ENCODE peak calls at places on chromosomes 13 and 19, in ten cellular contexts. One of them, this sample, is unnamed.

GRCh38 chr13:112059457-112060317 is 7.3 kb upstream of the SOX1 start:
- DNase-seq in lower leg skin: no peak
- DNase-seq in tibial artery: no peak
- DNase-seq in body of pancreas: no peak
- DNase-seq in CD8-positive, alpha-beta T cell: no peak
- DNase-seq in suprapubic skin: no peak
- DNase-seq in IMR-90: no peak
- DNase-seq in Panc1: no peak
- DNase-seq in progenitor cell of endocrine pancreas: no peak
- DNase-seq in neural progenitor cell: peak; percentile 63
- DNase-seq in this sample: no peak

GRCh38 chr19:3680939-3681338 is 19.3 kb downstream of the PIP5K1C start:
- DNase-seq in IMR-90: no peak
- DNase-seq in tibial artery: no peak
- DNase-seq in CD8-positive, alpha-beta T cell: no peak
- DNase-seq in body of pancreas: no peak
- DNase-seq in lower leg skin: no peak
- DNase-seq in Panc1: no peak
- DNase-seq in progenitor cell of endocrine pancreas: no peak
- DNase-seq in suprapubic skin: no peak
- DNase-seq in neural progenitor cell: no peak
- DNase-seq in this sample: no peak

GRCh38 chr19:44260343-44260681 is 626 bp downstream of the ZNF233 start:
- DNase-seq in neural progenitor cell: peak; percentile 18
- DNase-seq in suprapubic skin: no peak
- DNase-seq in CD8-positive, alpha-beta T cell: no peak
- DNase-seq in progenitor cell of endocrine pancreas: no peak
- DNase-seq in IMR-90: no peak
- DNase-seq in tibial artery: no peak
- DNase-seq in body of pancreas: no peak
- DNase-seq in Panc1: no peak
- DNase-seq in lower leg skin: no peak
- DNase-seq in this sample: no peak

GRCh38 chr13:98026457-98026857 is 73.0 kb downstream of the IPO5 start:
- DNase-seq in progenitor cell of endocrine pancreas: no peak
- DNase-seq in IMR-90: peak; percentile 40
- DNase-seq in Panc1: no peak
- DNase-seq in suprapubic skin: no peak
- DNase-seq in tibial artery: no peak
- DNase-seq in lower leg skin: no peak
- DNase-seq in body of pancreas: no peak
- DNase-seq in CD8-positive, alpha-beta T cell: no peak
- DNase-seq in neural progenitor cell: no peak
- DNase-seq in this sample: no peak

GRCh38 chr13:30145709-30146367 is 161.5 kb downstream of the KATNAL1 start:
- DNase-seq in tibial artery: no peak
- DNase-seq in lower leg skin: no peak
- DNase-seq in body of pancreas: no peak
- DNase-seq in CD8-positive, alpha-beta T cell: no peak
- DNase-seq in neural progenitor cell: no peak
- DNase-seq in suprapubic skin: no peak
- DNase-seq in IMR-90: no peak
- DNase-seq in Panc1: no peak
- DNase-seq in progenitor cell of endocrine pancreas: no peak
- DNase-seq in this sample: no peak

GRCh38 chr13:110070511-110071120 is 236.3 kb downstream of the COL4A1 start:
- DNase-seq in IMR-90: peak; percentile 77
- DNase-seq in body of pancreas: no peak
- DNase-seq in neural progenitor cell: no peak
- DNase-seq in suprapubic skin: no peak
- DNase-seq in tibial artery: no peak
- DNase-seq in lower leg skin: no peak
- DNase-seq in CD8-positive, alpha-beta T cell: no peak
- DNase-seq in Panc1: no peak
- DNase-seq in progenitor cell of endocrine pancreas: no peak
- DNase-seq in this sample: no peak

GRCh38 chr19:34838248-34838647 is 65.2 kb upstream of the ZNF599 start:
- DNase-seq in CD8-positive, alpha-beta T cell: no peak
- DNase-seq in tibial artery: no peak
- DNase-seq in neural progenitor cell: peak; percentile 49
- DNase-seq in IMR-90: no peak
- DNase-seq in suprapubic skin: no peak
- DNase-seq in lower leg skin: no peak
- DNase-seq in progenitor cell of endocrine pancreas: no peak
- DNase-seq in body of pancreas: no peak
- DNase-seq in Panc1: no peak
- DNase-seq in this sample: no peak

GRCh38 chr13:75803982-75804381 is 167.9 kb downstream of the LMO7 start:
- DNase-seq in body of pancreas: no peak
- DNase-seq in Panc1: no peak
- DNase-seq in IMR-90: no peak
- DNase-seq in suprapubic skin: no peak
- DNase-seq in tibial artery: no peak
- DNase-seq in lower leg skin: no peak
- DNase-seq in CD8-positive, alpha-beta T cell: no peak
- DNase-seq in progenitor cell of endocrine pancreas: no peak
- DNase-seq in neural progenitor cell: no peak
- DNase-seq in this sample: no peak

GRCh38 chr13:54029720-54030119 is 1001.1 kb downstream of the OLFM4 start:
- DNase-seq in tibial artery: no peak
- DNase-seq in IMR-90: no peak
- DNase-seq in CD8-positive, alpha-beta T cell: no peak
- DNase-seq in progenitor cell of endocrine pancreas: no peak
- DNase-seq in body of pancreas: no peak
- DNase-seq in Panc1: no peak
- DNase-seq in lower leg skin: no peak
- DNase-seq in neural progenitor cell: no peak
- DNase-seq in suprapubic skin: no peak
- DNase-seq in this sample: no peak

GRCh38 chr19:30283556-30283955 is 88.6 kb upstream of the ZNF536 start:
- DNase-seq in tibial artery: no peak
- DNase-seq in progenitor cell of endocrine pancreas: no peak
- DNase-seq in CD8-positive, alpha-beta T cell: no peak
- DNase-seq in suprapubic skin: no peak
- DNase-seq in neural progenitor cell: no peak
- DNase-seq in IMR-90: no peak
- DNase-seq in body of pancreas: no peak
- DNase-seq in lower leg skin: no peak
- DNase-seq in Panc1: no peak
- DNase-seq in this sample: no peak

GRCh38 chr13:26707122-26708006 is 53.2 kb downstream of the GPR12 start:
- DNase-seq in tibial artery: no peak
- DNase-seq in body of pancreas: peak; percentile 38
- DNase-seq in CD8-positive, alpha-beta T cell: peak; percentile 45
- DNase-seq in suprapubic skin: no peak
- DNase-seq in IMR-90: peak; percentile 58
- DNase-seq in progenitor cell of endocrine pancreas: no peak
- DNase-seq in neural progenitor cell: peak; percentile 76
- DNase-seq in Panc1: no peak
- DNase-seq in lower leg skin: no peak
- DNase-seq in this sample: peak; percentile 47

GRCh38 chr19:54026656-54027055 is 35.2 kb downstream of the CACNG6 start:
- DNase-seq in Panc1: no peak
- DNase-seq in tibial artery: no peak
- DNase-seq in lower leg skin: no peak
- DNase-seq in body of pancreas: no peak
- DNase-seq in CD8-positive, alpha-beta T cell: no peak
- DNase-seq in progenitor cell of endocrine pancreas: no peak
- DNase-seq in suprapubic skin: no peak
- DNase-seq in IMR-90: no peak
- DNase-seq in neural progenitor cell: no peak
- DNase-seq in this sample: no peak

GRCh38 chr19:54035215-54036178 is 28.2 kb downstream of the VSTM1 start:
- DNase-seq in lower leg skin: no peak
- DNase-seq in neural progenitor cell: peak; percentile 75
- DNase-seq in body of pancreas: no peak
- DNase-seq in progenitor cell of endocrine pancreas: no peak
- DNase-seq in IMR-90: peak; percentile 78
- DNase-seq in suprapubic skin: no peak
- DNase-seq in CD8-positive, alpha-beta T cell: no peak
- DNase-seq in Panc1: peak; percentile 57
- DNase-seq in tibial artery: no peak
- DNase-seq in this sample: no peak

GRCh38 chr19:54029930-54030490 is 33.7 kb downstream of the VSTM1 start:
- DNase-seq in progenitor cell of endocrine pancreas: peak; percentile 35
- DNase-seq in CD8-positive, alpha-beta T cell: peak; percentile 55
- DNase-seq in body of pancreas: peak; percentile 59
- DNase-seq in suprapubic skin: no peak
- DNase-seq in tibial artery: no peak
- DNase-seq in lower leg skin: no peak
- DNase-seq in Panc1: no peak
- DNase-seq in IMR-90: peak; percentile 54
- DNase-seq in neural progenitor cell: peak; percentile 81
- DNase-seq in this sample: peak; percentile 76

GRCh38 chr19:54030895-54031586 is 32.7 kb downstream of the VSTM1 start:
- DNase-seq in neural progenitor cell: no peak
- DNase-seq in tibial artery: no peak
- DNase-seq in lower leg skin: no peak
- DNase-seq in suprapubic skin: no peak
- DNase-seq in Panc1: no peak
- DNase-seq in progenitor cell of endocrine pancreas: no peak
- DNase-seq in CD8-positive, alpha-beta T cell: no peak
- DNase-seq in body of pancreas: no peak
- DNase-seq in IMR-90: peak; percentile 24
- DNase-seq in this sample: no peak
- TF ChIP-seq CTCF in neural progenitor cell: peak; percentile 48
- TF ChIP-seq CTCF in tibial artery: no peak
- TF ChIP-seq CTCF in lower leg skin: no peak
- TF ChIP-seq CTCF in suprapubic skin: no peak
- TF ChIP-seq CTCF in Panc1: no peak
- TF ChIP-seq CTCF in progenitor cell of endocrine pancreas: peak; percentile 45
- TF ChIP-seq CTCF in CD8-positive, alpha-beta T cell: no peak
- TF ChIP-seq CTCF in body of pancreas: no peak
- TF ChIP-seq CTCF in IMR-90: peak; percentile 35
- TF ChIP-seq CTCF in this sample: peak; percentile 27

GRCh38 chr13:36819064-36819810 is at the start of gene RFXAP:
- DNase-seq in CD8-positive, alpha-beta T cell: peak; percentile 92
- DNase-seq in lower leg skin: peak; percentile 96
- DNase-seq in neural progenitor cell: peak; percentile 97
- DNase-seq in progenitor cell of endocrine pancreas: peak; percentile 97
- DNase-seq in Panc1: no peak
- DNase-seq in body of pancreas: peak; percentile 90
- DNase-seq in tibial artery: peak; percentile 90
- DNase-seq in suprapubic skin: peak; percentile 89
- DNase-seq in IMR-90: peak; percentile 81
- DNase-seq in this sample: peak; percentile 97
- TF ChIP-seq CTCF in CD8-positive, alpha-beta T cell: no peak
- TF ChIP-seq CTCF in lower leg skin: no peak
- TF ChIP-seq CTCF in neural progenitor cell: peak; percentile 22
- TF ChIP-seq CTCF in progenitor cell of endocrine pancreas: no peak
- TF ChIP-seq CTCF in Panc1: no peak
- TF ChIP-seq CTCF in body of pancreas: no peak
- TF ChIP-seq CTCF in tibial artery: no peak
- TF ChIP-seq CTCF in suprapubic skin: no peak
- TF ChIP-seq CTCF in IMR-90: no peak
- TF ChIP-seq CTCF in this sample: no peak

DNA sequence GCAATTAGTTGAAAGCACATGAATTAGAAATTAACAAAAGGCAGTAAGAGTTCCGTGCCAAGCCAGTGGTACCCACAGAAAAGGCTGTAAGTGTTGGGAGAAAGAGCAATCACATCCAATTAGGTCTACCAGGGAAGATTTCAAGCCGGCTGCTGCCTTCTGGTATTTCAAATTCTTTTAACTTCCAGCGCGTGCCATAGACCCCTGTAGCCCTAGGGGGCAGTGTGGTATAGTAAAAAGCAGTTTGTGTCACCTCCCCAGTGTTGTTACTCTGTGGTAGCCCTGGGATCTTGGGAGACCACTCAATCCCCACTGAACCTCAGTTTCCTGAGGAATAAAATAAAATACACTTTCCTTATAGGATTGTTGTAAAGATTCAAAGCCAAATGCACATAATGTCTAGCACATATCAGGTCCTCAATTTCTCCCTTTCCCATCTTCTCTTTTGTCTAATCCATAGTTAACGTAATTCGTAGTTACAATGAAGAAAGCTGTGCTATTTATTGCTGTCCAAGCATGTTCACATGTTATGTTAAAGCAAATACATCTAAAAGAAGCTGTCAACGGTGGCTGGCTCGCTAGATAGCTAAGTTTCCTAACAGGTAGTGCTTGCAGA is 230.2 kb downstream of the TDRD3 start:
- DNase-seq in tibial artery: no peak
- DNase-seq in CD8-positive, alpha-beta T cell: no peak
- DNase-seq in suprapubic skin: no peak
- DNase-seq in progenitor cell of endocrine pancreas: peak; percentile 30
- DNase-seq in IMR-90: peak; percentile 3
- DNase-seq in body of pancreas: peak; percentile 13
- DNase-seq in neural progenitor cell: peak; percentile 90
- DNase-seq in lower leg skin: no peak
- DNase-seq in Panc1: no peak
- DNase-seq in this sample: peak; percentile 64
- TF ChIP-seq CTCF in tibial artery: peak; percentile 57
- TF ChIP-seq CTCF in CD8-positive, alpha-beta T cell: no peak
- TF ChIP-seq CTCF in suprapubic skin: peak; percentile 32
- TF ChIP-seq CTCF in progenitor cell of endocrine pancreas: peak; percentile 84
- TF ChIP-seq CTCF in IMR-90: peak; percentile 50
- TF ChIP-seq CTCF in body of pancreas: no peak
- TF ChIP-seq CTCF in neural progenitor cell: peak; percentile 96
- TF ChIP-seq CTCF in lower leg skin: no peak
- TF ChIP-seq CTCF in Panc1: peak; percentile 71
- TF ChIP-seq CTCF in this sample: peak; percentile 90

GRCh38 chr13:50123002-50123401 is 107.8 kb downstream of the KCNRG start:
- DNase-seq in CD8-positive, alpha-beta T cell: no peak
- DNase-seq in tibial artery: no peak
- DNase-seq in suprapubic skin: no peak
- DNase-seq in neural progenitor cell: no peak
- DNase-seq in body of pancreas: no peak
- DNase-seq in Panc1: no peak
- DNase-seq in IMR-90: no peak
- DNase-seq in lower leg skin: no peak
- DNase-seq in progenitor cell of endocrine pancreas: no peak
- DNase-seq in this sample: no peak

GRCh38 chr13:50123515-50123861 is 108.2 kb downstream of the KCNRG start:
- DNase-seq in CD8-positive, alpha-beta T cell: no peak
- DNase-seq in progenitor cell of endocrine pancreas: no peak
- DNase-seq in Panc1: no peak
- DNase-seq in IMR-90: no peak
- DNase-seq in suprapubic skin: no peak
- DNase-seq in neural progenitor cell: no peak
- DNase-seq in lower leg skin: no peak
- DNase-seq in tibial artery: no peak
- DNase-seq in body of pancreas: no peak
- DNase-seq in this sample: no peak

GRCh38 chr13:50125306-50125555 is 110.0 kb downstream of the KCNRG start:
- DNase-seq in body of pancreas: peak; percentile 52
- DNase-seq in lower leg skin: no peak
- DNase-seq in Panc1: no peak
- DNase-seq in tibial artery: no peak
- DNase-seq in suprapubic skin: no peak
- DNase-seq in IMR-90: no peak
- DNase-seq in progenitor cell of endocrine pancreas: no peak
- DNase-seq in CD8-positive, alpha-beta T cell: no peak
- DNase-seq in neural progenitor cell: no peak
- DNase-seq in this sample: no peak

GRCh38 chr13:50124536-50125305 is 109.5 kb downstream of the KCNRG start:
- DNase-seq in Panc1: no peak
- DNase-seq in lower leg skin: peak; percentile 91
- DNase-seq in CD8-positive, alpha-beta T cell: peak; percentile 96
- DNase-seq in body of pancreas: no peak
- DNase-seq in neural progenitor cell: peak; percentile 85
- DNase-seq in suprapubic skin: peak; percentile 98
- DNase-seq in IMR-90: peak; percentile 56
- DNase-seq in progenitor cell of endocrine pancreas: peak; percentile 58
- DNase-seq in tibial artery: peak; percentile 99
- DNase-seq in this sample: peak; percentile 74

GRCh38 chr13:50123862-50124535 is 108.8 kb downstream of the KCNRG start:
- DNase-seq in CD8-positive, alpha-beta T cell: peak; percentile 73
- DNase-seq in IMR-90: peak; percentile 97
- DNase-seq in tibial artery: peak; percentile 95
- DNase-seq in progenitor cell of endocrine pancreas: peak; percentile 77
- DNase-seq in Panc1: no peak
- DNase-seq in body of pancreas: peak; percentile 98
- DNase-seq in neural progenitor cell: peak; percentile 81
- DNase-seq in suprapubic skin: peak; percentile 89
- DNase-seq in lower leg skin: peak; percentile 99
- DNase-seq in this sample: peak; percentile 88
- TF ChIP-seq CTCF in CD8-positive, alpha-beta T cell: no peak
- TF ChIP-seq CTCF in IMR-90: peak; percentile 13
- TF ChIP-seq CTCF in tibial artery: no peak
- TF ChIP-seq CTCF in progenitor cell of endocrine pancreas: no peak
- TF ChIP-seq CTCF in Panc1: no peak
- TF ChIP-seq CTCF in body of pancreas: no peak
- TF ChIP-seq CTCF in neural progenitor cell: no peak
- TF ChIP-seq CTCF in suprapubic skin: no peak
- TF ChIP-seq CTCF in lower leg skin: no peak
- TF ChIP-seq CTCF in this sample: no peak

This sample was measured in nephron progenitor cell.